ENCODE peak calls at places on chromosomes 13 and 19, in seven cellular contexts. One of them, this sample, is unnamed.
A peak's percentile ranks its signal among the peaks of the same experiment; 100 is the strongest.

GRCh38 chr19:44891016-44891882 is at the start of gene TOMM40:
- DNase-seq in tibial artery: no peak
- DNase-seq in choroid plexus epithelial cell: no peak
- DNase-seq in CD8-positive, alpha-beta T cell: no peak
- DNase-seq in neural progenitor cell: peak; percentile 100
- DNase-seq in A549: peak; percentile 99
- DNase-seq in breast epithelium: no peak
- DNase-seq in this sample: no peak

GRCh38 chr19:5563941-5564612 is 3.7 kb downstream of the TINCR start:
- DNase-seq in tibial artery: no peak
- DNase-seq in choroid plexus epithelial cell: peak; percentile 43
- DNase-seq in CD8-positive, alpha-beta T cell: no peak
- DNase-seq in neural progenitor cell: no peak
- DNase-seq in A549: peak; percentile 58
- DNase-seq in breast epithelium: peak; percentile 50
- DNase-seq in this sample: no peak

GRCh38 chr13:40485611-40486517 is 180.6 kb downstream of the FOXO1 start:
- DNase-seq in tibial artery: no peak
- DNase-seq in choroid plexus epithelial cell: no peak
- DNase-seq in CD8-positive, alpha-beta T cell: peak; percentile 89
- DNase-seq in neural progenitor cell: peak; percentile 13
- DNase-seq in A549: no peak
- DNase-seq in breast epithelium: no peak
- DNase-seq in this sample: no peak

GRCh38 chr19:45901912-45902650 is at the start of gene MYPOP:
- DNase-seq in tibial artery: no peak
- DNase-seq in choroid plexus epithelial cell: no peak
- DNase-seq in CD8-positive, alpha-beta T cell: no peak
- DNase-seq in neural progenitor cell: peak; percentile 66
- DNase-seq in A549: no peak
- DNase-seq in breast epithelium: peak; percentile 21
- DNase-seq in this sample: no peak

GRCh38 chr19:2239771-2240770 is 3.4 kb downstream of the SF3A2 start:
- DNase-seq in tibial artery: no peak
- DNase-seq in choroid plexus epithelial cell: peak; percentile 53
- DNase-seq in CD8-positive, alpha-beta T cell: peak; percentile 58
- DNase-seq in neural progenitor cell: peak; percentile 90
- DNase-seq in A549: no peak
- DNase-seq in breast epithelium: no peak
- DNase-seq in this sample: peak; percentile 33

GRCh38 chr13:51861728-51862300 is at the start of gene CCDC70:
- DNase-seq in tibial artery: no peak
- DNase-seq in choroid plexus epithelial cell: peak; percentile 29
- DNase-seq in CD8-positive, alpha-beta T cell: no peak
- DNase-seq in neural progenitor cell: no peak
- DNase-seq in A549: no peak
- DNase-seq in breast epithelium: no peak
- DNase-seq in this sample: no peak

GRCh38 chr19:54247106-54247930 is 4.7 kb upstream of the LILRA6 start:
- DNase-seq in tibial artery: no peak
- DNase-seq in choroid plexus epithelial cell: no peak
- DNase-seq in CD8-positive, alpha-beta T cell: no peak
- DNase-seq in neural progenitor cell: no peak
- DNase-seq in A549: no peak
- DNase-seq in breast epithelium: no peak
- DNase-seq in this sample: no peak

GRCh38 chr19:1690570-1691307 is 38.3 kb upstream of the TCF3 start:
- DNase-seq in tibial artery: no peak
- DNase-seq in choroid plexus epithelial cell: peak; percentile 33
- DNase-seq in CD8-positive, alpha-beta T cell: peak; percentile 65
- DNase-seq in neural progenitor cell: peak; percentile 83
- DNase-seq in A549: no peak
- DNase-seq in breast epithelium: no peak
- DNase-seq in this sample: no peak

GRCh38 chr13:100733261-100733660 is 58.7 kb upstream of the TMTC4 start:
- DNase-seq in tibial artery: no peak
- DNase-seq in choroid plexus epithelial cell: no peak
- DNase-seq in CD8-positive, alpha-beta T cell: no peak
- DNase-seq in neural progenitor cell: no peak
- DNase-seq in A549: no peak
- DNase-seq in breast epithelium: no peak
- DNase-seq in this sample: no peak

GRCh38 chr13:94712287-94712811 is at the start of gene SOX21:
- DNase-seq in tibial artery: no peak
- DNase-seq in choroid plexus epithelial cell: no peak
- DNase-seq in CD8-positive, alpha-beta T cell: no peak
- DNase-seq in neural progenitor cell: peak; percentile 87
- DNase-seq in A549: no peak
- DNase-seq in breast epithelium: no peak
- DNase-seq in this sample: no peak

GRCh38 chr19:45477713-45478453 is 10.1 kb downstream of the FOSB start:
- DNase-seq in tibial artery: no peak
- DNase-seq in choroid plexus epithelial cell: no peak
- DNase-seq in CD8-positive, alpha-beta T cell: no peak
- DNase-seq in neural progenitor cell: peak; percentile 64
- DNase-seq in A549: no peak
- DNase-seq in breast epithelium: no peak
- DNase-seq in this sample: peak; percentile 4

GRCh38 chr13:41268764-41269163 is 5.4 kb upstream of the MTRF1 start:
- DNase-seq in tibial artery: no peak
- DNase-seq in choroid plexus epithelial cell: peak; percentile 24
- DNase-seq in CD8-positive, alpha-beta T cell: no peak
- DNase-seq in neural progenitor cell: peak; percentile 59
- DNase-seq in A549: no peak
- DNase-seq in breast epithelium: no peak
- DNase-seq in this sample: no peak

GRCh38 chr13:96034662-96035061 is 18.5 kb downstream of the UGGT2 start:
- DNase-seq in tibial artery: no peak
- DNase-seq in choroid plexus epithelial cell: no peak
- DNase-seq in CD8-positive, alpha-beta T cell: no peak
- DNase-seq in neural progenitor cell: no peak
- DNase-seq in A549: no peak
- DNase-seq in breast epithelium: no peak
- DNase-seq in this sample: no peak

GRCh38 chr13:48210178-48210577 is 22.8 kb upstream of the ITM2B start:
- DNase-seq in tibial artery: no peak
- DNase-seq in choroid plexus epithelial cell: peak; percentile 78
- DNase-seq in CD8-positive, alpha-beta T cell: no peak
- DNase-seq in neural progenitor cell: no peak
- DNase-seq in A549: peak; percentile 8
- DNase-seq in breast epithelium: no peak
- DNase-seq in this sample: peak; percentile 71

GRCh38 chr19:46616631-46617322 is 8.1 kb downstream of the PTGIR start:
- DNase-seq in tibial artery: no peak
- DNase-seq in choroid plexus epithelial cell: peak; percentile 80
- DNase-seq in CD8-positive, alpha-beta T cell: no peak
- DNase-seq in neural progenitor cell: peak; percentile 83
- DNase-seq in A549: peak; percentile 96
- DNase-seq in breast epithelium: peak; percentile 56
- DNase-seq in this sample: peak; percentile 73

GRCh38 chr13:40063278-40063698 is 407.8 kb downstream of the COG6 start:
- DNase-seq in tibial artery: no peak
- DNase-seq in choroid plexus epithelial cell: no peak
- DNase-seq in CD8-positive, alpha-beta T cell: no peak
- DNase-seq in neural progenitor cell: no peak
- DNase-seq in A549: no peak
- DNase-seq in breast epithelium: peak; percentile 68
- DNase-seq in this sample: peak; percentile 44

GRCh38 chr19:46020819-46021125 is 2.1 kb downstream of the PGLYRP1 start:
- DNase-seq in tibial artery: peak; percentile 49
- DNase-seq in choroid plexus epithelial cell: no peak
- DNase-seq in CD8-positive, alpha-beta T cell: no peak
- DNase-seq in neural progenitor cell: no peak
- DNase-seq in A549: no peak
- DNase-seq in breast epithelium: no peak
- DNase-seq in this sample: no peak

GRCh38 chr13:110677731-110678545 is 28.0 kb downstream of the CARS2 start:
- DNase-seq in tibial artery: no peak
- DNase-seq in choroid plexus epithelial cell: peak; percentile 22
- DNase-seq in CD8-positive, alpha-beta T cell: peak; percentile 29
- DNase-seq in neural progenitor cell: no peak
- DNase-seq in A549: no peak
- DNase-seq in breast epithelium: no peak
- DNase-seq in this sample: no peak

GRCh38 chr13:110683203-110683883 is 22.6 kb downstream of the CARS2 start:
- DNase-seq in tibial artery: no peak
- DNase-seq in choroid plexus epithelial cell: peak; percentile 65
- DNase-seq in CD8-positive, alpha-beta T cell: no peak
- DNase-seq in neural progenitor cell: no peak
- DNase-seq in A549: no peak
- DNase-seq in breast epithelium: no peak
- DNase-seq in this sample: peak; percentile 32

GRCh38 chr13:110681868-110682550 is 23.9 kb downstream of the CARS2 start:
- DNase-seq in tibial artery: no peak
- DNase-seq in choroid plexus epithelial cell: no peak
- DNase-seq in CD8-positive, alpha-beta T cell: no peak
- DNase-seq in neural progenitor cell: no peak
- DNase-seq in A549: no peak
- DNase-seq in breast epithelium: no peak
- DNase-seq in this sample: no peak

GRCh38 chr13:110682746-110683145 is 23.2 kb downstream of the CARS2 start:
- DNase-seq in tibial artery: no peak
- DNase-seq in choroid plexus epithelial cell: no peak
- DNase-seq in CD8-positive, alpha-beta T cell: no peak
- DNase-seq in neural progenitor cell: no peak
- DNase-seq in A549: no peak
- DNase-seq in breast epithelium: no peak
- DNase-seq in this sample: no peak

DNA sequence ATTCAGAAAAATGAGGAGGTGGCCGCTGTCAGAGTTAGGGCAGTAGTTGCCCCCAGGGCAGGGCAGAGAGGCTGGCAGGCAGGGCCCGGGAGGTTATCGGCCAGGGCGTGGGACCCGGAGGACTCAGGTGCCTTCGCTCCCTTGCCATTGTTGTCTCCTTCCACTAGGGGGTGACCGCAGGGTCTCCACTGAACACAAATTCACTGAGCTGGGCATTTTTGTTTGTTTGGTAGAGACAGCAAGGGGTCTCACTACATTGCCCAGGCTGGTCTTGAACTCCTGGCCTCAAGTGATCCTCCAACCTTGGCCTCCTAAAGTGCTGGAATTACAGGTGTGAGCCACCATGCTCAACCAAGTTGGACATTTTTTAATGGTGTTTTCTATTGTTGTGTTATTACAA is 25.1 kb downstream of the CARS2 start:
- DNase-seq in tibial artery: no peak
- DNase-seq in choroid plexus epithelial cell: peak; percentile 30
- DNase-seq in CD8-positive, alpha-beta T cell: no peak
- DNase-seq in neural progenitor cell: peak; percentile 46
- DNase-seq in A549: peak; percentile 43
- DNase-seq in breast epithelium: no peak
- DNase-seq in this sample: no peak
- TF ChIP-seq CTCF in tibial artery: no peak
- TF ChIP-seq CTCF in choroid plexus epithelial cell: peak; percentile 70
- TF ChIP-seq CTCF in CD8-positive, alpha-beta T cell: no peak
- TF ChIP-seq CTCF in neural progenitor cell: peak; percentile 45
- TF ChIP-seq CTCF in A549: peak; percentile 33
- TF ChIP-seq CTCF in breast epithelium: no peak
- TF ChIP-seq CTCF in this sample: peak; percentile 44

DNA sequence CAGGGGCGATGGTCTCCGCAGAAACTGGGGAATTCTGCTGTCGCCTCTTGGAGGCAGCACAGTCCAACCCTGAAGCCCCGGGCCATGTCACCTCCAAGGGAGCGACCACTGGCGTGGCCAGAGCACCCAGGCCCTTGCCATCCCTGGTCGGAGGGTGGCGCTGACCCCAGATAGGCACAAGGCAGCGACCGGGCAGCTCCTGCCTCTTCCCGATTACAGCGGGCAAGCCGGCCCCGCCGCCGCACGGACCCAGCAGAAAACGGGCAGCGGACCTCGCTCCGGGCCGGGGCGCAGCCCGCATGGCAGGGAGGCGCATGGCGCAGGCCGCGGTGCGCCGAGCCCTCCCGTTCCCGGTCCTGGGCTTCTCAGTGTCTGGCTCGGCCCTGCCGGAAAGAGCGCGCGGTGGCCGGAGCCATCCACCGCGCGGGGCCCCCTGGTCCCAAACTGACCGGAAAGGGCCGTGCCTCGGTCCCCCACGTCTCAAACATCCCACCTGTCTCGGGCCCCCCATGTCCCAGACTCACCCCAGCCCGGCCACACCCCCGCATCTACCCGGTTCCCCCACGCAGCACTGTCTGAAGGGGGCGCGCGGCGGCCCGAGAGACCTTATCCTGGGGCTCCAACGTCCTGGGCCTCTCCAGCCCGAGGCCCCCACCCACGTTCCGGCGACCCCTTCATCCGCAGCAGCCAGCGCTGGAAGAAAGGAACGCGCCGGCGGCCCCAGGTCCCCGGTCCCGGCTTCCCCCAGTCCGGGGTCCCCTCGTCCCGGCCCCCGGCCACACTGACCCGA is 725 bp downstream of the CERS1 start:
- DNase-seq in tibial artery: peak; percentile 68
- DNase-seq in choroid plexus epithelial cell: peak; percentile 7
- DNase-seq in CD8-positive, alpha-beta T cell: no peak
- DNase-seq in neural progenitor cell: peak; percentile 90
- DNase-seq in A549: peak; percentile 66
- DNase-seq in breast epithelium: no peak
- DNase-seq in this sample: peak; percentile 13
- H3K4me3 ChIP-seq in tibial artery: peak overlapping the region; percentile 43
- H3K4me3 ChIP-seq in choroid plexus epithelial cell: peak overlapping the region; percentile 24
- H3K4me3 ChIP-seq in CD8-positive, alpha-beta T cell: no peak overlapping the region
- H3K4me3 ChIP-seq in neural progenitor cell: peak overlapping the region; percentile 95
- H3K4me3 ChIP-seq in A549: peak overlapping the region; percentile 76
- H3K4me3 ChIP-seq in breast epithelium: peak overlapping the region; percentile 53
- H3K4me3 ChIP-seq in this sample: peak overlapping the region; percentile 36

GRCh38 chr19:58469241-58470013 is 2.5 kb downstream of the ZNF324 start:
- DNase-seq in tibial artery: no peak
- DNase-seq in choroid plexus epithelial cell: no peak
- DNase-seq in CD8-positive, alpha-beta T cell: no peak
- DNase-seq in neural progenitor cell: no peak
- DNase-seq in A549: no peak
- DNase-seq in breast epithelium: no peak
- DNase-seq in this sample: no peak
- TF ChIP-seq CTCF in tibial artery: no peak
- TF ChIP-seq CTCF in choroid plexus epithelial cell: no peak
- TF ChIP-seq CTCF in CD8-positive, alpha-beta T cell: no peak
- TF ChIP-seq CTCF in neural progenitor cell: no peak
- TF ChIP-seq CTCF in A549: no peak
- TF ChIP-seq CTCF in breast epithelium: no peak
- TF ChIP-seq CTCF in this sample: no peak

DNA sequence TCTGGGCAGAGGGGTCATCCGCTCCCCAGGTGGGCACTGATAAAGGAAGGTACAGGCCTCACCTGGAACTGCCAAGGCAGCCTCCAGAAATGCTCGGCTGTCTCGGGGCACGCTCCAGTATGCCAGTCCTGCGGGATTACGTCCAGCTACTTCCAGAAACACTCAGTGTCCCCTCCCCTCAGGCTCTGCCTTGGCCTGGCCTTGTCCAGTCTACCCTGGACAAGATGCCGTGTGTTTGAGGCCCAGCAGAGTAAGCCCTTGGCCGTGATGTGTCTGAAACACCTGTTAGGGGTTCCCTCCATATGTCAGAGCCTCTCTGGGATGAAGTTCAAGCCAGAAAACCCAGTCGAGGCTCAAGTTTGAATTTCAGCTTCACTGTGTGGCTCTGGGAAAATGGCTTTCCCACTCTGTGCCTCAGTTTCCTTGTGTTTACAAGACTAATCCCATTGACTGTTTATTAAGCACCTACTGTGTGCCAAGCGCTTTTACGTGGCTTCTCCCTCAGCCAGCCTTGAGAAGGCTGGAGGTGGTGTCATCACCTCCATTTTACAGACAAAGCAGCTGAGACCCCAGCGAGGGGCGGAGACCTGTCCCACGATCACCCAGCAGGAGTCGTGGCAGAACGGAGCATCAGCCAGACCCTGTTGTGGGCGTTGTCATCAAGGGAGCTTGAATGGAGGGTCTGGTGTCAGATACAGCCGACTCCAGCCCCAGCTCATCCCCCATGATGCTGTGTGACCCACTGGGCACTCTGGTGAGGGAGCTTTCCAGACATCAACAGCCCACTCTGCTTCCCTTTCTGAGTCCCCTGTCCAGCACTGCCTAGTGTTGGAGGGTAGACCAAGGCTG is 2.0 kb upstream of the PIK3R2 start:
- DNase-seq in tibial artery: no peak
- DNase-seq in choroid plexus epithelial cell: no peak
- DNase-seq in CD8-positive, alpha-beta T cell: no peak
- DNase-seq in neural progenitor cell: no peak
- DNase-seq in A549: no peak
- DNase-seq in breast epithelium: no peak
- DNase-seq in this sample: no peak
- H3K4me3 ChIP-seq in tibial artery: no peak overlapping the region
- H3K4me3 ChIP-seq in choroid plexus epithelial cell: no peak overlapping the region
- H3K4me3 ChIP-seq in CD8-positive, alpha-beta T cell: no peak overlapping the region
- H3K4me3 ChIP-seq in neural progenitor cell: no peak overlapping the region
- H3K4me3 ChIP-seq in A549: no peak overlapping the region
- H3K4me3 ChIP-seq in breast epithelium: no peak overlapping the region
- H3K4me3 ChIP-seq in this sample: no peak overlapping the region

This sample was measured in AG10803.